ENCODE peak calls at places on chromosomes 5 and 9, in seven cellular contexts. One of them, this sample, is unnamed.

GRCh38 chr5:171029401-171029800 is 167.6 kb downstream of the RANBP17 start:
- DNase-seq in GM20000: no peak
- DNase-seq in stimulated activated naive CD4-positive, alpha-beta T cell: no peak
- DNase-seq in brain microvascular endothelial cell: no peak
- DNase-seq in effector memory CD8-positive, alpha-beta T cell: no peak
- DNase-seq in aorta: no peak
- DNase-seq in GDM1: no peak
- DNase-seq in this sample: no peak

GRCh38 chr9:20684865-20685696 is 1.0 kb downstream of the FOCAD start:
- DNase-seq in GM20000: no peak
- DNase-seq in stimulated activated naive CD4-positive, alpha-beta T cell: peak; percentile 12
- DNase-seq in brain microvascular endothelial cell: peak; percentile 31
- DNase-seq in effector memory CD8-positive, alpha-beta T cell: no peak
- DNase-seq in aorta: no peak
- DNase-seq in GDM1: no peak
- DNase-seq in this sample: no peak

GRCh38 chr5:17312358-17312757 is 94.9 kb downstream of the BASP1 start:
- DNase-seq in GM20000: no peak
- DNase-seq in stimulated activated naive CD4-positive, alpha-beta T cell: no peak
- DNase-seq in brain microvascular endothelial cell: no peak
- DNase-seq in effector memory CD8-positive, alpha-beta T cell: no peak
- DNase-seq in aorta: no peak
- DNase-seq in GDM1: no peak
- DNase-seq in this sample: no peak

GRCh38 chr5:170057311-170057710 is 48.4 kb upstream of the FOXI1 start:
- DNase-seq in GM20000: no peak
- DNase-seq in stimulated activated naive CD4-positive, alpha-beta T cell: no peak
- DNase-seq in brain microvascular endothelial cell: no peak
- DNase-seq in effector memory CD8-positive, alpha-beta T cell: no peak
- DNase-seq in aorta: no peak
- DNase-seq in GDM1: no peak
- DNase-seq in this sample: no peak

GRCh38 chr9:137310190-137311052 is 8.3 kb upstream of the NRARP start:
- DNase-seq in GM20000: no peak
- DNase-seq in stimulated activated naive CD4-positive, alpha-beta T cell: no peak
- DNase-seq in brain microvascular endothelial cell: no peak
- DNase-seq in effector memory CD8-positive, alpha-beta T cell: no peak
- DNase-seq in aorta: peak; percentile 69
- DNase-seq in GDM1: no peak
- DNase-seq in this sample: peak; percentile 75

GRCh38 chr5:168552146-168552545 is 23.0 kb downstream of the FBLL1 start:
- DNase-seq in GM20000: no peak
- DNase-seq in stimulated activated naive CD4-positive, alpha-beta T cell: no peak
- DNase-seq in brain microvascular endothelial cell: peak; percentile 88
- DNase-seq in effector memory CD8-positive, alpha-beta T cell: no peak
- DNase-seq in aorta: no peak
- DNase-seq in GDM1: no peak
- DNase-seq in this sample: no peak

GRCh38 chr5:759111-759741 is 25.3 kb downstream of the ZDHHC11B start:
- DNase-seq in GM20000: peak; percentile 27
- DNase-seq in stimulated activated naive CD4-positive, alpha-beta T cell: peak; percentile 18
- DNase-seq in brain microvascular endothelial cell: no peak
- DNase-seq in effector memory CD8-positive, alpha-beta T cell: peak; percentile 73
- DNase-seq in aorta: peak; percentile 87
- DNase-seq in GDM1: no peak
- DNase-seq in this sample: peak; percentile 79

GRCh38 chr9:14043491-14043890 is 270.4 kb downstream of the NFIB start:
- DNase-seq in GM20000: no peak
- DNase-seq in stimulated activated naive CD4-positive, alpha-beta T cell: no peak
- DNase-seq in brain microvascular endothelial cell: no peak
- DNase-seq in effector memory CD8-positive, alpha-beta T cell: no peak
- DNase-seq in aorta: no peak
- DNase-seq in GDM1: no peak
- DNase-seq in this sample: no peak

GRCh38 chr5:139543423-139543991 is 17.6 kb upstream of the UBE2D2 start:
- DNase-seq in GM20000: peak; percentile 83
- DNase-seq in stimulated activated naive CD4-positive, alpha-beta T cell: peak; percentile 28
- DNase-seq in brain microvascular endothelial cell: peak; percentile 17
- DNase-seq in effector memory CD8-positive, alpha-beta T cell: peak; percentile 7
- DNase-seq in aorta: peak; percentile 86
- DNase-seq in GDM1: no peak
- DNase-seq in this sample: peak; percentile 83

GRCh38 chr5:34685485-34686197 is 29.5 kb downstream of the RAI14 start:
- DNase-seq in GM20000: no peak
- DNase-seq in stimulated activated naive CD4-positive, alpha-beta T cell: no peak
- DNase-seq in brain microvascular endothelial cell: peak; percentile 59
- DNase-seq in effector memory CD8-positive, alpha-beta T cell: no peak
- DNase-seq in aorta: no peak
- DNase-seq in GDM1: no peak
- DNase-seq in this sample: no peak

GRCh38 chr5:30698217-30698616 is 495.3 kb upstream of the CDH6 start:
- DNase-seq in GM20000: no peak
- DNase-seq in stimulated activated naive CD4-positive, alpha-beta T cell: no peak
- DNase-seq in brain microvascular endothelial cell: no peak
- DNase-seq in effector memory CD8-positive, alpha-beta T cell: no peak
- DNase-seq in aorta: no peak
- DNase-seq in GDM1: no peak
- DNase-seq in this sample: no peak

GRCh38 chr9:94875300-94876063 is 149.0 kb downstream of the AOPEP start:
- DNase-seq in GM20000: peak; percentile 39
- DNase-seq in stimulated activated naive CD4-positive, alpha-beta T cell: no peak
- DNase-seq in brain microvascular endothelial cell: no peak
- DNase-seq in effector memory CD8-positive, alpha-beta T cell: no peak
- DNase-seq in aorta: no peak
- DNase-seq in GDM1: no peak
- DNase-seq in this sample: no peak

GRCh38 chr9:109182940-109183798 is 16.1 kb upstream of the FRRS1L start:
- DNase-seq in GM20000: peak; percentile 61
- DNase-seq in stimulated activated naive CD4-positive, alpha-beta T cell: no peak
- DNase-seq in brain microvascular endothelial cell: peak; percentile 15
- DNase-seq in effector memory CD8-positive, alpha-beta T cell: no peak
- DNase-seq in aorta: no peak
- DNase-seq in GDM1: no peak
- DNase-seq in this sample: peak; percentile 34

GRCh38 chr9:77521091-77521490 is 127.0 kb downstream of the GNA14 start:
- DNase-seq in GM20000: no peak
- DNase-seq in stimulated activated naive CD4-positive, alpha-beta T cell: no peak
- DNase-seq in brain microvascular endothelial cell: no peak
- DNase-seq in effector memory CD8-positive, alpha-beta T cell: no peak
- DNase-seq in aorta: no peak
- DNase-seq in GDM1: no peak
- DNase-seq in this sample: no peak

GRCh38 chr9:109918359-109919163 is 138.6 kb downstream of the PALM2AKAP2 start:
- DNase-seq in GM20000: peak; percentile 45
- DNase-seq in stimulated activated naive CD4-positive, alpha-beta T cell: peak; percentile 22
- DNase-seq in brain microvascular endothelial cell: no peak
- DNase-seq in effector memory CD8-positive, alpha-beta T cell: no peak
- DNase-seq in aorta: no peak
- DNase-seq in GDM1: no peak
- DNase-seq in this sample: peak; percentile 43

GRCh38 chr5:136781464-136781863 is 416.1 kb upstream of the TRPC7 start:
- DNase-seq in GM20000: no peak
- DNase-seq in stimulated activated naive CD4-positive, alpha-beta T cell: no peak
- DNase-seq in brain microvascular endothelial cell: no peak
- DNase-seq in effector memory CD8-positive, alpha-beta T cell: no peak
- DNase-seq in aorta: no peak
- DNase-seq in GDM1: no peak
- DNase-seq in this sample: no peak